ENCODE peak calls at places on chromosomes 2 and 18, in seven cellular contexts. K is prostate gland, I is PC-3, J is SJSA1, C is heart left ventricle, H is neuronal stem cell, F is A549. T is an unnamed sample.
A peak's percentile ranks its signal among the peaks of the same experiment; 100 is the strongest.

GRCh38 chr2:128473175-128474013 is 154.7 kb upstream of the HS6ST1 start:
- DNase-seq in K (peak; percentile 42), I (no peak), J (peak; percentile 35), C (no peak), H (no peak), F (no peak), T (no peak)

GRCh38 chr2:9153589-9153988 is 53.0 kb upstream of the ASAP2 start:
- DNase-seq in K (no peak), I (no peak), J (no peak), C (no peak), H (no peak), F (no peak), T (no peak)

GRCh38 chr2:217261452-217261851 is 401.6 kb upstream of the TNP1 start:
- DNase-seq in K (no peak), I (no peak), J (no peak), C (no peak), H (no peak), F (no peak), T (no peak)

GRCh38 chr18:73551211-73551610 is 596.4 kb downstream of the FBXO15 start:
- DNase-seq in K (no peak), I (no peak), J (no peak), C (no peak), H (no peak), F (no peak), T (no peak)

GRCh38 chr2:159175182-159175581 is 111.3 kb downstream of the WDSUB1 start:
- DNase-seq in K (no peak), I (no peak), J (no peak), C (no peak), H (no peak), F (no peak), T (no peak)

GRCh38 chr2:41947701-41948396 is 100.0 kb upstream of the PKDCC start:
- DNase-seq in K (no peak), I (no peak), J (no peak), C (peak; percentile 71), H (no peak), F (no peak), T (no peak)

GRCh38 chr18:63758616-63759015 is 16.6 kb upstream of the SERPINB7 start:
- DNase-seq in K (no peak), I (no peak), J (no peak), C (no peak), H (no peak), F (no peak), T (no peak)

GRCh38 chr2:119290859-119291587 is 67.4 kb downstream of the STEAP3 start:
- DNase-seq in K (peak; percentile 60), I (peak; percentile 87), J (no peak), C (peak; percentile 85), H (peak; percentile 74), F (peak; percentile 76), T (peak; percentile 89)

GRCh38 chr2:198127627-198128026 is 323.2 kb downstream of the PLCL1 start:
- DNase-seq in K (no peak), I (peak; percentile 54), J (no peak), C (peak; percentile 50), H (peak; percentile 29), F (peak; percentile 12), T (peak; percentile 48)

GRCh38 chr2:231058761-231059550 is 2.3 kb downstream of the PSMD1 start:
- DNase-seq in K (no peak), I (peak; percentile 25), J (no peak), C (no peak), H (no peak), F (no peak), T (no peak)

GRCh38 chr18:25229858-25230257 is 122.1 kb downstream of the ZNF521 start:
- DNase-seq in K (no peak), I (no peak), J (no peak), C (no peak), H (no peak), F (no peak), T (no peak)

GRCh38 chr18:21163647-21164625 is 52.3 kb upstream of the ROCK1 start:
- DNase-seq in K (no peak), I (peak; percentile 90), J (no peak), C (no peak), H (no peak), F (no peak), T (peak; percentile 61)

GRCh38 chr2:102337481-102338386 is 17.9 kb upstream of the IL18R1 start:
- DNase-seq in K (no peak), I (peak; percentile 43), J (no peak), C (no peak), H (no peak), F (no peak), T (no peak)

GRCh38 chr2:117956036-117956791 is 57.7 kb downstream of the CCDC93 start:
- DNase-seq in K (no peak), I (no peak), J (no peak), C (no peak), H (no peak), F (no peak), T (no peak)

GRCh38 chr2:53475320-53475719 is 292.3 kb upstream of the CHAC2 start:
- DNase-seq in K (no peak), I (peak; percentile 97), J (no peak), C (no peak), H (no peak), F (no peak), T (no peak)

GRCh38 chr18:54220406-54220805 is 4.1 kb downstream of the MBD2 start:
- DNase-seq in K (no peak), I (no peak), J (no peak), C (no peak), H (no peak), F (no peak), T (no peak)

GRCh38 chr2:102473020-102473419 is at the start of gene SLC9A4:
- DNase-seq in K (peak; percentile 44), I (peak; percentile 81), J (no peak), C (no peak), H (peak; percentile 30), F (peak; percentile 8), T (peak; percentile 57)

GRCh38 chr2:208361077-208361441 is 45.5 kb upstream of the PTH2R start:
- DNase-seq in K (no peak), I (no peak), J (no peak), C (no peak), H (no peak), F (no peak), T (no peak)

GRCh38 chr2:78290581-78291214 is 734.8 kb upstream of the REG3G start:
- DNase-seq in K (no peak), I (no peak), J (no peak), C (no peak), H (no peak), F (no peak), T (no peak)

GRCh38 chr2:74844752-74845151 is 10.8 kb downstream of the HK2 start:
- DNase-seq in K (no peak), I (no peak), J (no peak), C (no peak), H (no peak), F (no peak), T (no peak)

GRCh38 chr2:74843371-74844298 is 9.7 kb downstream of the HK2 start:
- DNase-seq in K (no peak), I (peak; percentile 82), J (peak; percentile 66), C (no peak), H (no peak), F (no peak), T (peak; percentile 32)

GRCh38 chr2:74845217-74845751 is 11.4 kb downstream of the HK2 start:
- DNase-seq in K (peak; percentile 95), I (peak; percentile 98), J (peak; percentile 82), C (peak; percentile 63), H (no peak), F (peak; percentile 55), T (peak; percentile 93)

GRCh38 chr2:74845991-74846390 is 12.1 kb downstream of the HK2 start:
- DNase-seq in K (no peak), I (peak; percentile 70), J (no peak), C (no peak), H (no peak), F (no peak), T (no peak)

GRCh38 chr2:74841663-74842062 is 7.7 kb downstream of the HK2 start:
- DNase-seq in K (no peak), I (no peak), J (no peak), C (peak; percentile 61), H (no peak), F (no peak), T (no peak)
- H3K27ac ChIP-seq in K (no peak overlapping the region), I (no peak overlapping the region), J (no peak overlapping the region), C (peak overlapping the region; percentile 90), H (no peak overlapping the region), F (no peak overlapping the region), T (no peak overlapping the region)

DNA sequence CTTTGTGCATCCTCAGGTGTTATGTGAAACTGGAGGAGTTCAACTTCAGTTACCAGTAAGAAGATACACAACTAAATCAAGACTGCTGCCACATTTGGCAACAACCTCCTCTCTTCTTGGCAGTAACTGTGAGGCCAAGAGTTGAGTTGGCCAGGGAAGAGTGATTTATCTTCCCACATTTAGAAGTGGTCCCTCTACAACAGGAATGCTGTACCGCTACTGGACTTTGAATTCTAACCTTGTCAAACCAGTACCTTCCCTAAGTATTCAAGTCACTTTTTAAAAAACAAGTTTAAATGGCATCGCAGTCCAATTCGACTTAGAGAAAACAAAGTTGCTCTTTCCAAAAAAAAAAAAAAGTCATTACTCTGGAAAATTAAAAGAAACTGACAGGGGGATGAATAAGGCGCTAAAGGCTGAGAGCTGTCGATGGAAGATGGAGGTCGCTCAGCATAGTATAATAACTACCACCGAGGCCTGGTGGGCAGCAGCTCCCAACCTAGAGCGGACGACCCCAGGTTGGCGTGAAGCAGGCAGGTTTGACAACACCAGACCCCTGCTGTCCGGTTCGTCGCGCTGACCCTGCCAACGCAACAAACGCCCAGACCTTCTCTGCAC is 1.0 kb downstream of the MAP4K3 start:
- DNase-seq in K (peak; percentile 49), I (peak; percentile 54), J (peak; percentile 42), C (peak; percentile 47), H (no peak), F (peak; percentile 35), T (peak; percentile 13)
- H3K4me1 ChIP-seq in K (peaks cover 6% of the 10 kb centered on the region), I (peaks cover 68% of the 10 kb centered on the region), J (peaks cover 49% of the 10 kb centered on the region), C (peaks cover 12% of the 10 kb centered on the region), H (peaks cover 9% of the 10 kb centered on the region), F (peaks cover 64% of the 10 kb centered on the region), T (peaks cover 67% of the 10 kb centered on the region)

GRCh38 chr2:218398437-218399390 is 954 bp upstream of the CTDSP1 start:
- DNase-seq in K (peak; percentile 75), I (peak; percentile 86), J (no peak), C (peak; percentile 91), H (peak; percentile 31), F (peak; percentile 41), T (peak; percentile 80)

GRCh38 chr2:218400930-218401833 is 1.5 kb downstream of the CTDSP1 start:
- DNase-seq in K (no peak), I (no peak), J (no peak), C (no peak), H (no peak), F (peak; percentile 14), T (peak; percentile 39)

GRCh38 chr2:218399391-218400166 is at the start of gene CTDSP1:
- DNase-seq in K (peak; percentile 97), I (peak; percentile 95), J (peak; percentile 96), C (peak; percentile 98), H (peak; percentile 91), F (peak; percentile 86), T (peak; percentile 99)

GRCh38 chr2:218401834-218402370 is 2.2 kb downstream of the CTDSP1 start:
- DNase-seq in K (no peak), I (no peak), J (no peak), C (no peak), H (no peak), F (no peak), T (no peak)

GRCh38 chr2:218400167-218400929 is 680 bp downstream of the CTDSP1 start:
- DNase-seq in K (no peak), I (no peak), J (no peak), C (peak; percentile 57), H (peak; percentile 30), F (peak; percentile 41), T (peak; percentile 56)
- H3K27ac ChIP-seq in K (peak overlapping the region; percentile 100), I (peak overlapping the region; percentile 72), J (peak overlapping the region; percentile 92), C (peak overlapping the region; percentile 100), H (no peak overlapping the region), F (peak overlapping the region; percentile 100), T (peak overlapping the region; percentile 97)

GRCh38 chr2:161418715-161419337 is 2.7 kb downstream of the TBR1 start:
- DNase-seq in K (no peak), I (no peak), J (no peak), C (no peak), H (peak; percentile 59), F (no peak), T (no peak)
- H3K4me1 ChIP-seq in K (no peaks in the 10 kb centered on the region), I (peaks cover 6% of the 10 kb centered on the region), J (peaks cover 6% of the 10 kb centered on the region), C (peaks cover 18% of the 10 kb centered on the region), H (peaks cover 5% of the 10 kb centered on the region), F (no peaks in the 10 kb centered on the region), T (peaks cover 54% of the 10 kb centered on the region)

T was measured in body of pancreas.